ENCODE peak calls at places on chromosomes 6 and 20, in ten cellular contexts. G is lower lobe of right lung, N is heart right ventricle, O is upper lobe of left lung, I is transverse colon, C is AG04450, H is aorta, K is tibial artery, T is ovary, P is right atrium auricular region. S is an unnamed sample. For H3K9me3, the result is how much of the 10 kb centered on the place peaks cover.

GRCh38 chr6:1402868-1403267 is 13.5 kb downstream of the FOXF2 start:
- DNase-seq in G (no peak), N (no peak), O (peak), I (no peak), C (no peak), H (no peak), K (no peak), T (no peak), P (no peak), S (no peak)

GRCh38 chr20:54123587-54124180 is 50.1 kb downstream of the CYP24A1 start:
- DNase-seq in G (peak), N (no peak), O (peak), I (peak), C (no peak), H (no peak), K (no peak), T (no peak), P (no peak), S (no peak)

GRCh38 chr20:62804632-62805364 is at the start of gene OGFR:
- DNase-seq in G (peak), N (peak), O (peak), I (peak), C (no peak), H (peak), K (peak), T (peak), P (no peak), S (peak)

GRCh38 chr6:126094411-126094810 is 108.1 kb downstream of the TRMT11 start:
- DNase-seq in G (no peak), N (no peak), O (no peak), I (no peak), C (no peak), H (no peak), K (no peak), T (no peak), P (no peak), S (no peak)

GRCh38 chr6:55319961-55320690 is 7.1 kb upstream of the GFRAL start:
- DNase-seq in G (no peak), N (no peak), O (no peak), I (no peak), C (no peak), H (no peak), K (no peak), T (no peak), P (no peak), S (no peak)

GRCh38 chr20:24446811-24447210 is 22.6 kb upstream of the SYNDIG1 start:
- DNase-seq in G (no peak), N (no peak), O (no peak), I (no peak), C (no peak), H (no peak), K (no peak), T (no peak), P (peak), S (no peak)

GRCh38 chr20:45867811-45868176 is 10.4 kb downstream of the ZSWIM3 start:
- DNase-seq in G (no peak), N (no peak), O (no peak), I (no peak), C (no peak), H (no peak), K (no peak), T (no peak), P (no peak), S (no peak)

GRCh38 chr6:125041740-125042459 is 79.7 kb downstream of the RNF217 start:
- DNase-seq in G (no peak), N (no peak), O (no peak), I (no peak), C (no peak), H (no peak), K (no peak), T (no peak), P (no peak), S (no peak)

GRCh38 chr20:25336561-25337422 is 53.8 kb downstream of the ABHD12 start:
- DNase-seq in G (no peak), N (no peak), O (no peak), I (no peak), C (no peak), H (no peak), K (no peak), T (no peak), P (no peak), S (no peak)

GRCh38 chr20:58678806-58679205 is 13.8 kb upstream of the NPEPL1 start:
- DNase-seq in G (no peak), N (no peak), O (no peak), I (no peak), C (no peak), H (no peak), K (no peak), T (no peak), P (no peak), S (no peak)

GRCh38 chr20:62303327-62304226 is 780 bp downstream of the ADRM1 start:
- DNase-seq in G (no peak), N (no peak), O (no peak), I (peak), C (no peak), H (peak), K (peak), T (no peak), P (no peak), S (peak)

GRCh38 chr6:84645000-84645399 is 119.4 kb downstream of the TBX18 start:
- DNase-seq in G (no peak), N (no peak), O (no peak), I (no peak), C (no peak), H (no peak), K (no peak), T (no peak), P (no peak), S (no peak)

GRCh38 chr20:49349678-49350077 is 71.8 kb upstream of the ZNFX1 start:
- DNase-seq in G (no peak), N (no peak), O (no peak), I (peak), C (no peak), H (no peak), K (peak), T (no peak), P (no peak), S (no peak)

GRCh38 chr6:41967312-41968287 is 26.0 kb upstream of the CCND3 start:
- DNase-seq in G (no peak), N (no peak), O (peak), I (no peak), C (no peak), H (no peak), K (peak), T (no peak), P (no peak), S (no peak)

GRCh38 chr6:32819729-32820128 is 2.9 kb upstream of the HLA-DOB start:
- DNase-seq in G (no peak), N (no peak), O (no peak), I (no peak), C (no peak), H (no peak), K (no peak), T (no peak), P (no peak), S (no peak)

GRCh38 chr6:126959765-126960164 is 158.7 kb upstream of the RSPO3 start:
- DNase-seq in G (no peak), N (no peak), O (no peak), I (no peak), C (no peak), H (no peak), K (no peak), T (no peak), P (no peak), S (no peak)

GRCh38 chr6:99393698-99394531 is at the start of gene COQ3:
- DNase-seq in G (peak), N (peak), O (peak), I (peak), C (peak), H (peak), K (peak), T (peak), P (no peak), S (peak)

GRCh38 chr20:53655909-53656652 is 62.4 kb upstream of the ZNF217 start:
- DNase-seq in G (no peak), N (no peak), O (no peak), I (no peak), C (no peak), H (no peak), K (no peak), T (no peak), P (no peak), S (no peak)

GRCh38 chr6:157513004-157513603 is 132.1 kb downstream of the ZDHHC14 start:
- DNase-seq in G (no peak), N (no peak), O (no peak), I (no peak), C (no peak), H (no peak), K (no peak), T (no peak), P (no peak), S (no peak)

DNA sequence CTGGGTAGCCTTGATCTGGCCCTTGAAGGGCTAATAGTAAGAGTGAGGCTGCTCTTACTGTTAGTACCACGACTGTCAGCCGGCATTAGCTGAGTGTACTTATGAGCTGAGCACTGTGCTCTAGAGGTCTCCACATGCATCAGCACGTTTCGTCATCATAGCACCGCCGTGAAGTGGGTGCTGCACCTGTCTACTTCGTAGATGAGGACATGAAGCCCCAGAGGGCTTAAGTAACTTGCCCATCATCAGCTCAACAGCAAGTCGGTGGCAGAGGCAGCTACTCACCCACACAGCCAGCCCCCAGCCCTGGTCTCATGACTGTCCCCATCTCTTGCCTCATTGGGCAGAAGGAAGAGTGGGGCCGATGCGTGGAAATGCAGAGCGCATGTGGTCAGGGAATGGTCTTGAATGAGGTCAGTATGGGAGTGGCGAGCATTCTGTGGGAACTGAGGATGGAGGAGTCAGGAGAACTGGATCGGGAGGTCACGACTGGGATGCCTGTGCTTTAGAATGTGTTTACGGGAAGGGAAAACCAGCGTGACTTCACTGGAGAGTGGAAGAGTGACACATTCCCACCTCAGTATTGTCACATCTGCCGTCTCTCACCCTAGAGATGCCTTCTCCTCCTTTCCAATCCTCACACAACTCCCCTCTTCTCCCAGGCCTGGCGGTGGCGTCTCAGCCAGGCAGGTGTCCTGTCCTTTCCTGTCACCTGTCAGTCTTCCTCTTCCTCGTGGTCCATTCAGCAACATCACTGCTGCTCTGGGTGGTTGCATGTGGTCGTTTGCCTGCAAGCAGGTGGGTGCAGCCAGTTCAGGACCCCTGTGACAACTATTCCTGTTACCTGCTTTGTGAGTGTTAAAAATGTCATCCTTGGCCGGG is 6.0 kb downstream of the SYTL3 start:
- DNase-seq in G (peak), N (no peak), O (peak), I (no peak), C (no peak), H (no peak), K (no peak), T (no peak), P (peak), S (no peak)
- H3K4me3 ChIP-seq in G (no peak), N (no peak), O (no peak), I (no peak), C (no peak), H (no peak), K (no peak), T (no peak), P (no peak), S (no peak)

GRCh38 chr20:50540620-50541605 is 30.7 kb downstream of the PTPN1 start:
- DNase-seq in G (no peak), N (no peak), O (peak), I (no peak), C (peak), H (no peak), K (no peak), T (no peak), P (no peak), S (no peak)

GRCh38 chr20:50538276-50538675 is 28.1 kb downstream of the PTPN1 start:
- DNase-seq in G (no peak), N (no peak), O (no peak), I (no peak), C (no peak), H (no peak), K (no peak), T (no peak), P (no peak), S (no peak)

GRCh38 chr20:50545123-50545522 is 34.9 kb downstream of the PTPN1 start:
- DNase-seq in G (no peak), N (no peak), O (no peak), I (no peak), C (no peak), H (no peak), K (no peak), T (no peak), P (no peak), S (no peak)

GRCh38 chr20:50543326-50543725 is 33.1 kb downstream of the PTPN1 start:
- DNase-seq in G (no peak), N (no peak), O (no peak), I (no peak), C (no peak), H (no peak), K (no peak), T (no peak), P (no peak), S (no peak)

GRCh38 chr20:50541606-50542041 is 31.4 kb downstream of the PTPN1 start:
- DNase-seq in G (no peak), N (no peak), O (no peak), I (no peak), C (no peak), H (no peak), K (no peak), T (no peak), P (no peak), S (no peak)
- H3K27ac ChIP-seq in G (peak), N (no peak), O (peak), I (peak), C (peak), H (peak), K (peak), T (peak), P (peak), S (peak)

GRCh38 chr20:60187683-60188082 is 229.5 kb downstream of the CDH26 start:
- DNase-seq in G (no peak), N (no peak), O (no peak), I (no peak), C (no peak), H (no peak), K (no peak), T (no peak), P (no peak), S (no peak)

GRCh38 chr20:60192351-60192750 is 234.1 kb downstream of the CDH26 start:
- DNase-seq in G (no peak), N (no peak), O (no peak), I (no peak), C (no peak), H (no peak), K (no peak), T (no peak), P (no peak), S (no peak)

GRCh38 chr20:60191014-60191413 is 232.8 kb downstream of the CDH26 start:
- DNase-seq in G (no peak), N (no peak), O (no peak), I (no peak), C (no peak), H (no peak), K (no peak), T (no peak), P (no peak), S (no peak)
- H3K9me3 ChIP-seq in G (under half), N (under half), O (under half), I (under half), C (under half), H (under half), K (under half), T (under half), P (under half), S (under half)

DNA sequence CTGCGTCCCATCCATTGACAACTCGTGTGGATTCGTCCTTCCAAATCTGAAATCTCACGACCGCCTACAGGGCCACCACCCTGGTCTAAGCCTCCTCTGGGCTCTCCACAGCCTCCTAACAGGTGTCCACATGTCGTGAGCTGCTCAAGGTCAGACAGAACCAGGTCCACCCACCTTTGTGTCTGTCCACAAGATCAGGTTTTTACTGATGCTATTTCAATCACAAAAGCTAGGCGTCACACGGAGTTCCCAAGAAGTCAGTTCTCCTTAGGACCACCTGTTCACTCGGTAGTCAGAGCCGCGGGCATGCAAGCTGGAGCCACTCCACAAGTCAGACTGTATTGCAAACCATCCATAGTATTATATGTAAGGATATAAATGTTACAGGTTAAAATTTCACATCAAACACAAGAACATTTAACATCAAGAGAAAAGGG is 540 bp upstream of the DNPH1 start:
- DNase-seq in G (no peak), N (no peak), O (no peak), I (no peak), C (no peak), H (no peak), K (no peak), T (no peak), P (no peak), S (no peak)
- H3K4me3 ChIP-seq in G (peak), N (no peak), O (no peak), I (peak), C (peak), H (no peak), K (peak), T (peak), P (peak), S (no peak)

GRCh38 chr6:111666812-111667211 is 61.1 kb upstream of the TRAF3IP2 start:
- DNase-seq in G (no peak), N (no peak), O (no peak), I (no peak), C (no peak), H (no peak), K (peak), T (no peak), P (no peak), S (no peak)
- H3K27ac ChIP-seq in G (peak), N (peak), O (peak), I (peak), C (no peak), H (peak), K (peak), T (no peak), P (peak), S (peak)

GRCh38 chr20:63966944-63967322 is 2.8 kb downstream of the ZNF512B start:
- DNase-seq in G (peak), N (no peak), O (no peak), I (no peak), C (no peak), H (peak), K (no peak), T (no peak), P (no peak), S (no peak)

GRCh38 chr20:63966172-63966943 is 3.4 kb downstream of the ZNF512B start:
- DNase-seq in G (peak), N (peak), O (no peak), I (no peak), C (no peak), H (peak), K (no peak), T (no peak), P (no peak), S (no peak)

GRCh38 chr20:63968928-63969760 is 586 bp downstream of the ZNF512B start:
- DNase-seq in G (no peak), N (peak), O (no peak), I (peak), C (no peak), H (peak), K (no peak), T (peak), P (peak), S (peak)

GRCh38 chr20:63968136-63968927 is 1.4 kb downstream of the ZNF512B start:
- DNase-seq in G (no peak), N (peak), O (no peak), I (peak), C (no peak), H (peak), K (no peak), T (peak), P (no peak), S (no peak)

DNA sequence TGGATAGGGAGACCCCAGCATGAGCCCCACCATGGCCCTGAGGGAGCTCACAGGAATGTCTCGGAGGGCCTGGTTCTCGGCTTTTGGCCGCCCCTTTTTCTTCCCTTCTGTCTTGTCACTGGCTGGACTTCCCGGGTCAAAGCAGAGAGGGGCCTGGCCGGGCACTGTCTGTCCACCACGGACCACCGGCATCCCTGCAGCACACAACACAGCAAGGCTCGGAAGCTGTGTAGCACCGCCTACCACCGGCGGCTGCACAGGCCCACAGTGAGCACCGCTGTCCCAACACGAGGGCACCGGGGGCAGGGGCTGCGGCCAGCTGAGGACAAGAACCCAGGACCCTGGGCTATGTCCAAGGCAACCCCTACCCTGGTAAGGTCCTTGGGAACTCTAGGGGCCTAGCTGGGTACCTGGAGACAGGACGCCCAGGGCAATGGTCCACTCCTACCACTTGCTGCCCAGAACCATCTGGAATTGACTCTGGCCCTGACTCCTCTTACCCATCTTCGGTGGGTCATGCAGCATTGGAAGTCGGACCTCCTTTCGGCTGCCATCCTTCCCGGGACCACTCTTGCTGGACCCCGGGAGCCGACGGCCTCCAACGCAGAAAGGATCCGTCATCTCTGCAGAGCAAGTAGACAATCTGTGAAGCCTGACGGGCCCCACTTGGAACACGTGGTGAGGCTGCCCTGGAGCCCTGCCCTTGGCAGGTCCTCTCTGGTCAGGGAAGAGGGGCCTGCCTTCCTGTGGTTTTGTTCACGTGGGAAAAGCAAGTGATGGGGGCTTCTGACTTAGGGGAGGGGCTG is 2.2 kb downstream of the ZNF512B start:
- DNase-seq in G (peak), N (peak), O (no peak), I (peak), C (no peak), H (peak), K (no peak), T (peak), P (no peak), S (peak)
- H3K9me3 ChIP-seq in G (under half), N (under half), O (under half), I (under half), C (half or more), H (under half), K (under half), T (under half), P (under half), S (under half)